ENCODE peak calls at places on chromosomes 4 and X, in eight cellular contexts. E is GM04503; W is occipital lobe; X is upper lobe of right lung; Z is left colon; P is stimulated activated CD8-positive, alpha-beta memory T cell treated with anti-CD3 and anti-CD28 coated beads, Interleukin-4, amount 100 ng/mL, for 24 hours; S is Ammon's horn; D is activated CD8-positive, alpha-beta memory T cell treated with anti-CD3 and anti-CD28 coated beads, Interleukin-2, amount 50 U/mL, for 4 hours. J is an unnamed sample.

GRCh38 chr4:159010563-159011260 is 92.2 kb upstream of the RAPGEF2 start:
- DNase-seq in E (peak), W (peak), X (peak), Z (peak), P (no peak), S (peak), D (no peak), J (peak)

GRCh38 chr4:73662709-73663546 is 42.7 kb upstream of the RASSF6 start:
- DNase-seq in E (no peak), W (no peak), X (no peak), Z (no peak), P (no peak), S (peak), D (no peak), J (no peak)

GRCh38 chr4:138681000-138681604 is 334.5 kb upstream of the NOCT start:
- DNase-seq in E (no peak), W (peak), X (peak), Z (peak), P (peak), S (peak), D (peak), J (peak)

GRCh38 chr4:98626350-98626749 is 32.1 kb downstream of the TSPAN5 start:
- DNase-seq in E (peak), W (no peak), X (no peak), Z (no peak), P (no peak), S (peak), D (no peak), J (no peak)

GRCh38 chr4:158938462-158939044 is 164.3 kb upstream of the RAPGEF2 start:
- DNase-seq in E (peak), W (no peak), X (no peak), Z (no peak), P (no peak), S (peak), D (no peak), J (no peak)

GRCh38 chr4:4182835-4183568 is 43.7 kb downstream of the OTOP1 start:
- DNase-seq in E (no peak), W (no peak), X (no peak), Z (no peak), P (no peak), S (no peak), D (no peak), J (no peak)

GRCh38 chrX:30027636-30028035 is 187.7 kb upstream of the MAGEB2 start:
- DNase-seq in E (no peak), W (no peak), X (no peak), Z (no peak), P (no peak), S (no peak), D (no peak), J (no peak)

GRCh38 chr4:94412019-94413017 is 39.4 kb upstream of the PDLIM5 start:
- DNase-seq in E (no peak), W (no peak), X (no peak), Z (no peak), P (no peak), S (peak), D (no peak), J (no peak)

GRCh38 chrX:13432376-13432775 is 112.5 kb upstream of the ATXN3L start:
- DNase-seq in E (peak), W (no peak), X (no peak), Z (peak), P (no peak), S (no peak), D (no peak), J (peak)

GRCh38 chr4:743463-744211 is 38.0 kb downstream of the PCGF3 start:
- DNase-seq in E (no peak), W (no peak), X (peak), Z (no peak), P (no peak), S (no peak), D (no peak), J (no peak)

GRCh38 chr4:53281438-53281837 is 84.4 kb downstream of the SCFD2 start:
- DNase-seq in E (no peak), W (no peak), X (no peak), Z (no peak), P (no peak), S (no peak), D (no peak), J (no peak)

GRCh38 chr4:115365185-115365584 is 251.8 kb upstream of the NDST4 start:
- DNase-seq in E (no peak), W (no peak), X (no peak), Z (no peak), P (no peak), S (no peak), D (no peak), J (no peak)

GRCh38 chr4:95516528-95517011 is 32.2 kb downstream of the UNC5C start:
- DNase-seq in E (no peak), W (no peak), X (no peak), Z (peak), P (no peak), S (no peak), D (no peak), J (no peak)

GRCh38 chrX:115038406-115038805 is 21.0 kb upstream of the IL13RA2 start:
- DNase-seq in E (no peak), W (no peak), X (no peak), Z (no peak), P (no peak), S (no peak), D (no peak), J (no peak)

GRCh38 chr4:138279286-138279685 is 37.1 kb upstream of the SLC7A11 start:
- DNase-seq in E (no peak), W (no peak), X (no peak), Z (no peak), P (no peak), S (no peak), D (no peak), J (no peak)

GRCh38 chr4:7389719-7390118 is 45.0 kb downstream of the PSAPL1 start:
- DNase-seq in E (no peak), W (no peak), X (no peak), Z (no peak), P (no peak), S (no peak), D (no peak), J (no peak)

GRCh38 chr4:170008376-170008775 is 17.8 kb downstream of the MFAP3L start:
- DNase-seq in E (no peak), W (no peak), X (no peak), Z (no peak), P (no peak), S (no peak), D (no peak), J (no peak)

GRCh38 chr4:40238700-40239548 is 42.1 kb downstream of the RHOH start:
- DNase-seq in E (no peak), W (no peak), X (no peak), Z (no peak), P (peak), S (no peak), D (peak), J (peak)

GRCh38 chr4:36285784-36286480 is 4.5 kb downstream of the DTHD1 start:
- DNase-seq in E (no peak), W (no peak), X (no peak), Z (peak), P (no peak), S (no peak), D (peak), J (peak)

GRCh38 chr4:46404961-46405360 is 15.0 kb upstream of the GABRA2 start:
- DNase-seq in E (no peak), W (no peak), X (no peak), Z (peak), P (no peak), S (no peak), D (no peak), J (peak)

GRCh38 chr4:43843501-43843900 is 605.1 kb downstream of the KCTD8 start:
- DNase-seq in E (no peak), W (no peak), X (no peak), Z (no peak), P (no peak), S (no peak), D (no peak), J (no peak)

GRCh38 chrX:9635368-9635767 is 130.3 kb downstream of the GPR143 start:
- DNase-seq in E (no peak), W (no peak), X (no peak), Z (no peak), P (no peak), S (peak), D (no peak), J (no peak)

GRCh38 chrX:30955687-30956086 is 66.6 kb upstream of the TAB3 start:
- DNase-seq in E (no peak), W (no peak), X (no peak), Z (no peak), P (no peak), S (no peak), D (no peak), J (no peak)

GRCh38 chr4:37246891-37247290 is 2.3 kb downstream of the NWD2 start:
- DNase-seq in E (no peak), W (no peak), X (no peak), Z (no peak), P (no peak), S (no peak), D (no peak), J (no peak)

GRCh38 chrX:136629084-136629750 is 18.7 kb upstream of the CD40LG start:
- DNase-seq in E (no peak), W (no peak), X (no peak), Z (no peak), P (no peak), S (no peak), D (no peak), J (no peak)

GRCh38 chr4:41644288-41644914 is 104.1 kb downstream of the PHOX2B start:
- DNase-seq in E (no peak), W (peak), X (peak), Z (peak), P (no peak), S (peak), D (no peak), J (peak)

J was measured in mucosa of gallbladder.